ENCODE peak calls at places on chromosomes 7 and 10, in five cellular contexts. One of them, this sample, is unnamed.

GRCh38 chr10:121692626-121693025 is 94.4 kb upstream of the FGFR2 start:
- DNase-seq in upper lobe of right lung: no peak
- DNase-seq in stimulated activated CD4-positive, alpha-beta T cell treated with anti-CD3 and anti-CD28 coated beads, Interleukin-2, amount 100 ng/mL, for 48 hours: no peak
- DNase-seq in transverse colon: no peak
- DNase-seq in CD4-positive, alpha-beta memory T cell: no peak
- DNase-seq in this sample: no peak

GRCh38 chr7:55193245-55193644 is 171.9 kb upstream of the LANCL2 start:
- DNase-seq in transverse colon: no peak
- DNase-seq in upper lobe of right lung: no peak
- DNase-seq in stimulated activated CD4-positive, alpha-beta T cell treated with anti-CD3 and anti-CD28 coated beads, Interleukin-2, amount 100 ng/mL, for 48 hours: no peak
- DNase-seq in CD4-positive, alpha-beta memory T cell: no peak
- DNase-seq in this sample: no peak

GRCh38 chr10:60114765-60115586 is 208.6 kb upstream of the CCDC6 start:
- DNase-seq in transverse colon: no peak
- DNase-seq in upper lobe of right lung: no peak
- DNase-seq in stimulated activated CD4-positive, alpha-beta T cell treated with anti-CD3 and anti-CD28 coated beads, Interleukin-2, amount 100 ng/mL, for 48 hours: no peak
- DNase-seq in CD4-positive, alpha-beta memory T cell: peak
- DNase-seq in this sample: no peak

GRCh38 chr10:120508393-120508792 is 51.4 kb downstream of the PLPP4 start:
- DNase-seq in upper lobe of right lung: no peak
- DNase-seq in CD4-positive, alpha-beta memory T cell: no peak
- DNase-seq in transverse colon: no peak
- DNase-seq in stimulated activated CD4-positive, alpha-beta T cell treated with anti-CD3 and anti-CD28 coated beads, Interleukin-2, amount 100 ng/mL, for 48 hours: no peak
- DNase-seq in this sample: no peak

GRCh38 chr7:98357751-98358161 is 43.1 kb downstream of the BAIAP2L1 start:
- DNase-seq in transverse colon: peak
- DNase-seq in upper lobe of right lung: no peak
- DNase-seq in CD4-positive, alpha-beta memory T cell: no peak
- DNase-seq in stimulated activated CD4-positive, alpha-beta T cell treated with anti-CD3 and anti-CD28 coated beads, Interleukin-2, amount 100 ng/mL, for 48 hours: no peak
- DNase-seq in this sample: no peak

GRCh38 chr10:44473146-44473545 is 88.2 kb upstream of the CXCL12 start:
- DNase-seq in upper lobe of right lung: no peak
- DNase-seq in CD4-positive, alpha-beta memory T cell: no peak
- DNase-seq in stimulated activated CD4-positive, alpha-beta T cell treated with anti-CD3 and anti-CD28 coated beads, Interleukin-2, amount 100 ng/mL, for 48 hours: no peak
- DNase-seq in transverse colon: no peak
- DNase-seq in this sample: no peak

GRCh38 chr7:754531-755420 is 27.7 kb upstream of the PRKAR1B start:
- DNase-seq in CD4-positive, alpha-beta memory T cell: no peak
- DNase-seq in stimulated activated CD4-positive, alpha-beta T cell treated with anti-CD3 and anti-CD28 coated beads, Interleukin-2, amount 100 ng/mL, for 48 hours: no peak
- DNase-seq in upper lobe of right lung: peak
- DNase-seq in transverse colon: no peak
- DNase-seq in this sample: peak

GRCh38 chr7:140885735-140886334 is 38.9 kb downstream of the BRAF start:
- DNase-seq in upper lobe of right lung: no peak
- DNase-seq in transverse colon: no peak
- DNase-seq in stimulated activated CD4-positive, alpha-beta T cell treated with anti-CD3 and anti-CD28 coated beads, Interleukin-2, amount 100 ng/mL, for 48 hours: no peak
- DNase-seq in CD4-positive, alpha-beta memory T cell: no peak
- DNase-seq in this sample: no peak

GRCh38 chr7:16697507-16698199 is 51.7 kb downstream of the BZW2 start:
- DNase-seq in CD4-positive, alpha-beta memory T cell: no peak
- DNase-seq in stimulated activated CD4-positive, alpha-beta T cell treated with anti-CD3 and anti-CD28 coated beads, Interleukin-2, amount 100 ng/mL, for 48 hours: no peak
- DNase-seq in transverse colon: no peak
- DNase-seq in upper lobe of right lung: no peak
- DNase-seq in this sample: no peak

This sample was measured in mucosa of descending colon.